ENCODE peak calls at places on chromosomes 13 and 19, in ten cellular contexts. Q is PC-3, A is lung, L is GM12865, G is breast epithelium, W is coronary artery, R is cardiac muscle cell, T is WTC11, U is HCT116, Y is AG10803. I is an unnamed sample.

GRCh38 chr19:2034729-2035589 is 16.1 kb downstream of the MKNK2 start:
- DNase-seq in Q (peak), A (peak), L (peak), G (no peak), W (no peak), R (peak), T (peak), U (peak), Y (no peak), I (peak)

GRCh38 chr19:17109962-17110598 is 34.5 kb downstream of the MYO9B start:
- DNase-seq in Q (no peak), A (peak), L (peak), G (no peak), W (no peak), R (no peak), T (no peak), U (no peak), Y (no peak), I (no peak)

GRCh38 chr13:25963681-25964080 is 88.1 kb downstream of the SHISA2 start:
- DNase-seq in Q (peak), A (no peak), L (no peak), G (no peak), W (no peak), R (peak), T (no peak), U (no peak), Y (peak), I (peak)

GRCh38 chr13:99151516-99151915 is 49.1 kb upstream of the UBAC2 start:
- DNase-seq in Q (peak), A (no peak), L (peak), G (no peak), W (peak), R (peak), T (no peak), U (peak), Y (peak), I (peak)

GRCh38 chr19:48381178-48381950 is 10.0 kb downstream of the KDELR1 start:
- DNase-seq in Q (no peak), A (no peak), L (no peak), G (no peak), W (no peak), R (no peak), T (no peak), U (no peak), Y (no peak), I (no peak)

GRCh38 chr19:17954401-17954800 is 12.5 kb upstream of the KCNN1 start:
- DNase-seq in Q (no peak), A (no peak), L (no peak), G (no peak), W (no peak), R (no peak), T (no peak), U (no peak), Y (no peak), I (no peak)

GRCh38 chr13:48275507-48275906 is 28.0 kb upstream of the RB1 start:
- DNase-seq in Q (no peak), A (no peak), L (no peak), G (no peak), W (no peak), R (no peak), T (no peak), U (no peak), Y (peak), I (peak)

GRCh38 chr19:1469936-1470863 is 8.8 kb downstream of the C19orf25 start:
- DNase-seq in Q (peak), A (no peak), L (peak), G (peak), W (no peak), R (no peak), T (peak), U (peak), Y (peak), I (peak)

GRCh38 chr13:97353927-97354326 is 80.0 kb upstream of the RAP2A start:
- DNase-seq in Q (no peak), A (no peak), L (no peak), G (no peak), W (no peak), R (no peak), T (no peak), U (no peak), Y (peak), I (no peak)

GRCh38 chr19:2164020-2164988 is 571 bp downstream of the DOT1L start:
- DNase-seq in Q (no peak), A (no peak), L (peak), G (peak), W (no peak), R (no peak), T (no peak), U (no peak), Y (no peak), I (no peak)

GRCh38 chr19:33048806-33049676 is 15.6 kb downstream of the RHPN2 start:
- DNase-seq in Q (peak), A (no peak), L (no peak), G (no peak), W (no peak), R (peak), T (no peak), U (no peak), Y (no peak), I (no peak)

GRCh38 chr19:56148096-56148495 is 7.0 kb downstream of the ZNF444 start:
- DNase-seq in Q (no peak), A (no peak), L (no peak), G (no peak), W (no peak), R (no peak), T (no peak), U (no peak), Y (no peak), I (no peak)

GRCh38 chr13:109628251-109628699 is 158.1 kb downstream of the IRS2 start:
- DNase-seq in Q (peak), A (no peak), L (no peak), G (no peak), W (no peak), R (peak), T (no peak), U (no peak), Y (peak), I (peak)

GRCh38 chr19:497861-498590 is 1.7 kb downstream of the MADCAM1 start:
- DNase-seq in Q (no peak), A (no peak), L (no peak), G (no peak), W (no peak), R (no peak), T (no peak), U (no peak), Y (no peak), I (no peak)

GRCh38 chr19:31803819-31804446 is 454.7 kb upstream of the TSHZ3 start:
- DNase-seq in Q (no peak), A (peak), L (no peak), G (no peak), W (no peak), R (no peak), T (no peak), U (no peak), Y (no peak), I (no peak)

GRCh38 chr19:41206456-41206855 is 12.6 kb upstream of the AXL start:
- DNase-seq in Q (no peak), A (no peak), L (no peak), G (no peak), W (no peak), R (no peak), T (no peak), U (no peak), Y (no peak), I (no peak)

GRCh38 chr19:41206926-41207750 is 11.9 kb upstream of the AXL start:
- DNase-seq in Q (no peak), A (no peak), L (no peak), G (no peak), W (peak), R (peak), T (no peak), U (no peak), Y (peak), I (no peak)

GRCh38 chr19:41203371-41203770 is 10.4 kb downstream of the CYP2S1 start:
- DNase-seq in Q (no peak), A (no peak), L (no peak), G (no peak), W (no peak), R (no peak), T (no peak), U (no peak), Y (no peak), I (no peak)

DNA sequence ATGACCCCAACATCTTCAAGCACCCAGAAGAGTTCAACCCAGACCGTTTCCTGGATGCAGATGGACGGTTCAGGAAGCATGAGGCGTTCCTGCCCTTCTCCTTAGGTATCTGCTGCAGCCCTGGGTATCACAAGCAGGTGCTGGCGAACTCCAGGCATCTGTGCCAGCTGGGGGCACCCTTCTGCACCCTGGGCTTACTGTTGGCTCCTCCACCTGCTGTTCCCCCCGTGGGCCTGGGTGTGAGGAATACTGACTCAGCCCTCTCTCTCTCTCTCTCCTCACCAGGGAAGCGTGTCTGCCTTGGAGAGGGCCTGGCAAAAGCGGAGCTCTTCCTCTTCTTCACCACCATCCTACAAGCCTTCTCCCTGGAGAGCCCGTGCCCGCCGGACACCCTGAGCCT is 13.0 kb downstream of the CYP2S1 start:
- DNase-seq in Q (peak), A (no peak), L (no peak), G (no peak), W (no peak), R (no peak), T (no peak), U (no peak), Y (no peak), I (peak)
- TF ChIP-seq CTCF in Q (no peak), A (no peak), L (no peak), G (no peak), W (no peak), R (no peak), T (no peak), U (no peak), Y (no peak), I (peak)

DNA sequence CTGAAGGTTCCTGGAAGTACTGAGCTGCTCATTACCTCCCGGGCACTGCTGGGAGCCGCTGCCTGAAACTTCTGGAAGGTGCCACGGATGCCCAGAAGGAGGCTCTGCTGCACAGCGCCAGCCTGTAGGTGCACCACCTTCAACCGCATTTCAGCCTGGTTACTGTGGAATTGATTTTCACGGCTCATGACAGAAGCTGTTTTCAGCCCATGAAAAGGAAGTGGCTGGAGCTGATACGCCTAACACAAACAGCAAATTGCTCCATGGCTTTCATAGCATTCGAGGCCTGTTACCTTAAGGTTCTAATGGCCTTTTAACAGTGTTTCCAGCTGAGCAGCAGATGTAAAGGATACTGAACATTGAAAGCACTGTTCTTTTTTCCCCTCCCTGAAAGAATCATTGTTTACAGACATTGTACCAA is 22.0 kb downstream of the GPC6 start:
- DNase-seq in Q (peak), A (no peak), L (no peak), G (no peak), W (no peak), R (peak), T (peak), U (no peak), Y (no peak), I (peak)
- TF ChIP-seq CTCF in Q (peak), A (no peak), L (peak), G (no peak), W (peak), R (peak), T (no peak), U (no peak), Y (no peak), I (peak)

GRCh38 chr13:66994097-66994496 is 236.0 kb downstream of the PCDH9 start:
- DNase-seq in Q (no peak), A (peak), L (peak), G (peak), W (peak), R (peak), T (peak), U (no peak), Y (peak), I (peak)
- TF ChIP-seq CTCF in Q (no peak), A (peak), L (peak), G (peak), W (peak), R (peak), T (peak), U (peak), Y (peak), I (peak)

GRCh38 chr19:43316591-43317319 is 36.7 kb upstream of the CD177 start:
- DNase-seq in Q (peak), A (no peak), L (peak), G (no peak), W (no peak), R (peak), T (peak), U (peak), Y (peak), I (peak)
- TF ChIP-seq CTCF in Q (peak), A (no peak), L (peak), G (no peak), W (no peak), R (peak), T (peak), U (peak), Y (peak), I (peak)

GRCh38 chr13:45878966-45879365 is 27.4 kb upstream of the SIAH3 start:
- DNase-seq in Q (no peak), A (no peak), L (no peak), G (no peak), W (no peak), R (no peak), T (no peak), U (no peak), Y (no peak), I (no peak)

GRCh38 chr13:45880242-45880641 is 28.7 kb upstream of the SIAH3 start:
- DNase-seq in Q (no peak), A (no peak), L (no peak), G (no peak), W (no peak), R (no peak), T (no peak), U (no peak), Y (no peak), I (no peak)

GRCh38 chr13:45876781-45877180 is 25.2 kb upstream of the SIAH3 start:
- DNase-seq in Q (no peak), A (no peak), L (no peak), G (no peak), W (no peak), R (no peak), T (no peak), U (no peak), Y (no peak), I (no peak)

GRCh38 chr13:45882626-45883025 is 31.1 kb upstream of the SIAH3 start:
- DNase-seq in Q (no peak), A (no peak), L (no peak), G (no peak), W (no peak), R (no peak), T (no peak), U (no peak), Y (no peak), I (no peak)

GRCh38 chr13:45879666-45880065 is 28.1 kb upstream of the SIAH3 start:
- DNase-seq in Q (peak), A (no peak), L (peak), G (peak), W (no peak), R (no peak), T (peak), U (peak), Y (no peak), I (peak)
- TF ChIP-seq CTCF in Q (peak), A (no peak), L (peak), G (peak), W (no peak), R (no peak), T (no peak), U (peak), Y (no peak), I (peak)

DNA sequence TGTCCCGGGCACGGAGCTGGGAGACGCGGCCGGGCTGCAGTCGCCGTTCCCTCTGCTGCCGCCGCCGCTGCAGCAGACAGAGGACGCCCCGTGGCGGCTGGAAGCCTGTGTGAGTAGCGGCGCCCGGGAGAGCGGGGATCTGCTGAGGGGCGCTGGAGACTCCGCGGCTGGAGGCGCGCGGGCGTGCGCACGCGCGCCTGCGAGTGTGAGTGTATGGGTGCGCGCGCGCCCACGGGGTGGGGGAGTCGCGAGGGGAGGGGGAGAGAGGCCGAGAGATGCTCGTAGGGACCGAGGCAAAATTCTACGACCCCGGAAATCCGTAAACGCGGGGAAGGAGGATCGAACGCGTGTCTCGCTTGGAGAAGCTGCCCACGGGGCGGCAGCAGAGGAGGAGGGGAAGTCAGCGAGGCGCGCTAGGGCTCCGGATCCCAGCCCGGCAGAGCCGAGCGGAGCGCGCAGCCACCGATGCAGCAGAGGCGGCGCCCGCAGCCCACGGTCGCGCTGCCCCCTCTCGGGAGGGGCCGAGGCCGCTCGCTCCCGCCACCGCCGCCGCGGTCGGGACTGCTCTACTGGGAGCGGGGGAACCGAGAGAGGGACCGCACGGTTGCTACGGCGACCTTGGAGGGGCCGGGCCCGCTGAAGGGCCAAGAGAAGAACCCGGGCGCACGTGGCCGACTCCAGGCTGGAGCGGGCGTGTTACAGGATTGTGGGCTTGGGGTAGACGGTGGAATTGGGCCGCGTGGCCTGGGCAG is at the start of gene ENOX1:
- DNase-seq in Q (peak), A (no peak), L (peak), G (no peak), W (no peak), R (peak), T (peak), U (peak), Y (peak), I (peak)
- TF ChIP-seq CTCF in Q (no peak), A (no peak), L (no peak), G (peak), W (no peak), R (peak), T (no peak), U (no peak), Y (no peak), I (peak)